ENCODE peak calls at places on chromosomes 13 and 19, in seven cellular contexts. J is T1000; C is activated CD8-positive, alpha-beta T cell treated with anti-CD3 and anti-CD28 coated beads for 36 hours; T is T follicular helper cell; P is AG08396; I is HT-29; R is T-helper 22 cell. S is an unnamed sample.

GRCh38 chr19:34667349-34668076 is 9.4 kb downstream of the SCGB2B2 start:
- DNase-seq in P (peak), I (no peak), T (no peak), R (no peak), C (no peak), J (no peak), S (peak)

GRCh38 chr13:78777973-78778372 is 119.0 kb upstream of the OBI1 start:
- DNase-seq in J (no peak), T (no peak), R (no peak), C (no peak), P (no peak), I (no peak), S (no peak)

GRCh38 chr13:63092461-63092860 is 1676.8 kb upstream of the PCDH20 start:
- DNase-seq in C (no peak), T (no peak), J (no peak), I (no peak), R (no peak), P (no peak), S (no peak)

GRCh38 chr13:98466634-98467236 is 110.2 kb downstream of the STK24 start:
- DNase-seq in P (peak), C (peak), R (no peak), J (no peak), I (peak), T (no peak), S (peak)

GRCh38 chr19:38387550-38388309 is at the start of gene GGN:
- DNase-seq in T (peak), J (peak), C (peak), R (peak), I (peak), P (peak), S (peak)

GRCh38 chr19:2113436-2114211 is 16.9 kb downstream of the IZUMO4 start:
- DNase-seq in I (no peak), R (no peak), J (peak), P (no peak), C (no peak), T (no peak), S (peak)

GRCh38 chr13:111289251-111289650 is 31.2 kb upstream of the TEX29 start:
- DNase-seq in I (no peak), J (no peak), C (no peak), P (no peak), T (no peak), R (no peak), S (no peak)

GRCh38 chr13:99996177-99996705 is 14.7 kb downstream of the ZIC2 start:
- DNase-seq in R (no peak), T (no peak), C (no peak), J (no peak), P (no peak), I (no peak), S (no peak)

GRCh38 chr19:17236414-17236716 is 9.4 kb downstream of the NR2F6 start:
- DNase-seq in I (peak), R (no peak), J (no peak), C (no peak), T (no peak), P (no peak), S (no peak)

GRCh38 chr13:49711218-49711863 is 20.1 kb upstream of the EBPL start:
- DNase-seq in C (no peak), J (no peak), R (no peak), I (peak), P (peak), T (no peak), S (peak)

GRCh38 chr19:35160629-35161433 is 6.3 kb downstream of the FXYD5 start:
- DNase-seq in R (no peak), I (no peak), P (no peak), T (no peak), J (no peak), C (no peak), S (no peak)